ENCODE peak calls at places on chromosome 1, in seven cellular contexts. One of them, this sample, is unnamed.

GRCh38 chr1:77016371-77016770 is 149.1 kb downstream of the ST6GALNAC5 start:
- DNase-seq in CD8-positive, alpha-beta T cell: no peak
- DNase-seq in naive thymus-derived CD8-positive, alpha-beta T cell: no peak
- DNase-seq in activated CD8-positive, alpha-beta memory T cell treated with anti-CD3 and anti-CD28 coated beads for 24 hours: no peak
- DNase-seq in adrenal gland: no peak
- DNase-seq in cardiac fibroblast: no peak
- DNase-seq in fibroblast of villous mesenchyme: no peak
- DNase-seq in this sample: no peak

GRCh38 chr1:242873661-242874060 is 349.2 kb upstream of the PLD5 start:
- DNase-seq in CD8-positive, alpha-beta T cell: no peak
- DNase-seq in fibroblast of villous mesenchyme: no peak
- DNase-seq in adrenal gland: no peak
- DNase-seq in naive thymus-derived CD8-positive, alpha-beta T cell: no peak
- DNase-seq in cardiac fibroblast: no peak
- DNase-seq in activated CD8-positive, alpha-beta memory T cell treated with anti-CD3 and anti-CD28 coated beads for 24 hours: no peak
- DNase-seq in this sample: no peak

GRCh38 chr1:85328713-85329376 is 52.4 kb upstream of the BCL10 start:
- DNase-seq in cardiac fibroblast: peak; percentile 99
- DNase-seq in CD8-positive, alpha-beta T cell: no peak
- DNase-seq in adrenal gland: peak; percentile 32
- DNase-seq in activated CD8-positive, alpha-beta memory T cell treated with anti-CD3 and anti-CD28 coated beads for 24 hours: no peak
- DNase-seq in naive thymus-derived CD8-positive, alpha-beta T cell: no peak
- DNase-seq in fibroblast of villous mesenchyme: peak; percentile 92
- DNase-seq in this sample: no peak

GRCh38 chr1:63119575-63120155 is 202.7 kb upstream of the FOXD3 start:
- DNase-seq in fibroblast of villous mesenchyme: peak; percentile 34
- DNase-seq in activated CD8-positive, alpha-beta memory T cell treated with anti-CD3 and anti-CD28 coated beads for 24 hours: no peak
- DNase-seq in naive thymus-derived CD8-positive, alpha-beta T cell: no peak
- DNase-seq in cardiac fibroblast: no peak
- DNase-seq in adrenal gland: no peak
- DNase-seq in CD8-positive, alpha-beta T cell: no peak
- DNase-seq in this sample: no peak

GRCh38 chr1:28280501-28280900 is 21.2 kb downstream of the SESN2 start:
- DNase-seq in activated CD8-positive, alpha-beta memory T cell treated with anti-CD3 and anti-CD28 coated beads for 24 hours: no peak
- DNase-seq in adrenal gland: no peak
- DNase-seq in fibroblast of villous mesenchyme: no peak
- DNase-seq in cardiac fibroblast: no peak
- DNase-seq in CD8-positive, alpha-beta T cell: no peak
- DNase-seq in naive thymus-derived CD8-positive, alpha-beta T cell: no peak
- DNase-seq in this sample: no peak

GRCh38 chr1:41380979-41381690 is 19.9 kb downstream of the FOXO6 start:
- DNase-seq in cardiac fibroblast: no peak
- DNase-seq in adrenal gland: peak; percentile 60
- DNase-seq in naive thymus-derived CD8-positive, alpha-beta T cell: no peak
- DNase-seq in fibroblast of villous mesenchyme: no peak
- DNase-seq in activated CD8-positive, alpha-beta memory T cell treated with anti-CD3 and anti-CD28 coated beads for 24 hours: no peak
- DNase-seq in CD8-positive, alpha-beta T cell: no peak
- DNase-seq in this sample: no peak

GRCh38 chr1:155976062-155976912 is 2.1 kb downstream of the ARHGEF2 start:
- DNase-seq in activated CD8-positive, alpha-beta memory T cell treated with anti-CD3 and anti-CD28 coated beads for 24 hours: peak; percentile 84
- DNase-seq in fibroblast of villous mesenchyme: peak; percentile 78
- DNase-seq in naive thymus-derived CD8-positive, alpha-beta T cell: peak; percentile 92
- DNase-seq in adrenal gland: no peak
- DNase-seq in CD8-positive, alpha-beta T cell: peak; percentile 38
- DNase-seq in cardiac fibroblast: peak; percentile 69
- DNase-seq in this sample: no peak

GRCh38 chr1:221429262-221429661 is 312.6 kb downstream of the DUSP10 start:
- DNase-seq in adrenal gland: no peak
- DNase-seq in CD8-positive, alpha-beta T cell: no peak
- DNase-seq in cardiac fibroblast: peak; percentile 71
- DNase-seq in naive thymus-derived CD8-positive, alpha-beta T cell: no peak
- DNase-seq in fibroblast of villous mesenchyme: peak; percentile 73
- DNase-seq in activated CD8-positive, alpha-beta memory T cell treated with anti-CD3 and anti-CD28 coated beads for 24 hours: no peak
- DNase-seq in this sample: no peak

GRCh38 chr1:60989745-60990718 is 92.3 kb upstream of the NFIA start:
- DNase-seq in fibroblast of villous mesenchyme: peak; percentile 63
- DNase-seq in cardiac fibroblast: peak; percentile 91
- DNase-seq in adrenal gland: peak; percentile 76
- DNase-seq in activated CD8-positive, alpha-beta memory T cell treated with anti-CD3 and anti-CD28 coated beads for 24 hours: no peak
- DNase-seq in CD8-positive, alpha-beta T cell: no peak
- DNase-seq in naive thymus-derived CD8-positive, alpha-beta T cell: no peak
- DNase-seq in this sample: no peak

GRCh38 chr1:204924013-204924759 is 53.5 kb downstream of the NFASC start:
- DNase-seq in CD8-positive, alpha-beta T cell: no peak
- DNase-seq in activated CD8-positive, alpha-beta memory T cell treated with anti-CD3 and anti-CD28 coated beads for 24 hours: no peak
- DNase-seq in cardiac fibroblast: peak; percentile 2
- DNase-seq in naive thymus-derived CD8-positive, alpha-beta T cell: no peak
- DNase-seq in adrenal gland: no peak
- DNase-seq in fibroblast of villous mesenchyme: no peak
- DNase-seq in this sample: no peak

GRCh38 chr1:202320081-202320405 is 21.7 kb downstream of the UBE2T start:
- DNase-seq in cardiac fibroblast: no peak
- DNase-seq in activated CD8-positive, alpha-beta memory T cell treated with anti-CD3 and anti-CD28 coated beads for 24 hours: no peak
- DNase-seq in fibroblast of villous mesenchyme: no peak
- DNase-seq in CD8-positive, alpha-beta T cell: no peak
- DNase-seq in adrenal gland: no peak
- DNase-seq in naive thymus-derived CD8-positive, alpha-beta T cell: no peak
- DNase-seq in this sample: no peak

GRCh38 chr1:67760030-67760821 is 73.0 kb downstream of the GNG12 start:
- DNase-seq in naive thymus-derived CD8-positive, alpha-beta T cell: peak; percentile 75
- DNase-seq in cardiac fibroblast: peak; percentile 86
- DNase-seq in CD8-positive, alpha-beta T cell: peak; percentile 17
- DNase-seq in adrenal gland: peak; percentile 53
- DNase-seq in fibroblast of villous mesenchyme: peak; percentile 70
- DNase-seq in activated CD8-positive, alpha-beta memory T cell treated with anti-CD3 and anti-CD28 coated beads for 24 hours: peak; percentile 79
- DNase-seq in this sample: peak; percentile 66

GRCh38 chr1:14486401-14487110 is 111.9 kb upstream of the KAZN start:
- DNase-seq in naive thymus-derived CD8-positive, alpha-beta T cell: no peak
- DNase-seq in adrenal gland: no peak
- DNase-seq in activated CD8-positive, alpha-beta memory T cell treated with anti-CD3 and anti-CD28 coated beads for 24 hours: no peak
- DNase-seq in cardiac fibroblast: peak; percentile 21
- DNase-seq in CD8-positive, alpha-beta T cell: no peak
- DNase-seq in fibroblast of villous mesenchyme: peak; percentile 46
- DNase-seq in this sample: no peak

GRCh38 chr1:228986093-228986904 is 251.0 kb downstream of the RHOU start:
- DNase-seq in naive thymus-derived CD8-positive, alpha-beta T cell: no peak
- DNase-seq in adrenal gland: peak; percentile 36
- DNase-seq in cardiac fibroblast: no peak
- DNase-seq in CD8-positive, alpha-beta T cell: no peak
- DNase-seq in activated CD8-positive, alpha-beta memory T cell treated with anti-CD3 and anti-CD28 coated beads for 24 hours: peak; percentile 40
- DNase-seq in fibroblast of villous mesenchyme: no peak
- DNase-seq in this sample: peak; percentile 74

GRCh38 chr1:223531742-223532341 is 133.7 kb downstream of the CAPN8 start:
- DNase-seq in naive thymus-derived CD8-positive, alpha-beta T cell: no peak
- DNase-seq in fibroblast of villous mesenchyme: peak; percentile 32
- DNase-seq in CD8-positive, alpha-beta T cell: peak; percentile 11
- DNase-seq in activated CD8-positive, alpha-beta memory T cell treated with anti-CD3 and anti-CD28 coated beads for 24 hours: no peak
- DNase-seq in adrenal gland: peak; percentile 63
- DNase-seq in cardiac fibroblast: peak; percentile 52
- DNase-seq in this sample: peak; percentile 60

GRCh38 chr1:118900643-118901440 is 87.3 kb downstream of the TBX15 start:
- DNase-seq in fibroblast of villous mesenchyme: no peak
- DNase-seq in activated CD8-positive, alpha-beta memory T cell treated with anti-CD3 and anti-CD28 coated beads for 24 hours: no peak
- DNase-seq in adrenal gland: no peak
- DNase-seq in cardiac fibroblast: no peak
- DNase-seq in CD8-positive, alpha-beta T cell: no peak
- DNase-seq in naive thymus-derived CD8-positive, alpha-beta T cell: no peak
- DNase-seq in this sample: no peak

GRCh38 chr1:207414606-207415108 is 39.5 kb upstream of the CR2 start:
- DNase-seq in fibroblast of villous mesenchyme: no peak
- DNase-seq in naive thymus-derived CD8-positive, alpha-beta T cell: no peak
- DNase-seq in CD8-positive, alpha-beta T cell: no peak
- DNase-seq in adrenal gland: no peak
- DNase-seq in cardiac fibroblast: no peak
- DNase-seq in activated CD8-positive, alpha-beta memory T cell treated with anti-CD3 and anti-CD28 coated beads for 24 hours: no peak
- DNase-seq in this sample: no peak

GRCh38 chr1:2353215-2353906 is 38.0 kb downstream of the MORN1 start:
- DNase-seq in CD8-positive, alpha-beta T cell: no peak
- DNase-seq in naive thymus-derived CD8-positive, alpha-beta T cell: no peak
- DNase-seq in cardiac fibroblast: no peak
- DNase-seq in adrenal gland: no peak
- DNase-seq in activated CD8-positive, alpha-beta memory T cell treated with anti-CD3 and anti-CD28 coated beads for 24 hours: no peak
- DNase-seq in fibroblast of villous mesenchyme: no peak
- DNase-seq in this sample: no peak

GRCh38 chr1:46411010-46411405 is 16.9 kb downstream of the FAAH start:
- DNase-seq in adrenal gland: peak; percentile 31
- DNase-seq in activated CD8-positive, alpha-beta memory T cell treated with anti-CD3 and anti-CD28 coated beads for 24 hours: no peak
- DNase-seq in fibroblast of villous mesenchyme: no peak
- DNase-seq in CD8-positive, alpha-beta T cell: no peak
- DNase-seq in naive thymus-derived CD8-positive, alpha-beta T cell: no peak
- DNase-seq in cardiac fibroblast: no peak
- DNase-seq in this sample: no peak

GRCh38 chr1:85453640-85454194 is 11.2 kb downstream of the DDAH1 start:
- DNase-seq in adrenal gland: no peak
- DNase-seq in naive thymus-derived CD8-positive, alpha-beta T cell: no peak
- DNase-seq in activated CD8-positive, alpha-beta memory T cell treated with anti-CD3 and anti-CD28 coated beads for 24 hours: no peak
- DNase-seq in fibroblast of villous mesenchyme: no peak
- DNase-seq in CD8-positive, alpha-beta T cell: no peak
- DNase-seq in cardiac fibroblast: no peak
- DNase-seq in this sample: no peak

GRCh38 chr1:221117548-221117951 is 238.3 kb downstream of the HLX start:
- DNase-seq in activated CD8-positive, alpha-beta memory T cell treated with anti-CD3 and anti-CD28 coated beads for 24 hours: no peak
- DNase-seq in fibroblast of villous mesenchyme: peak; percentile 57
- DNase-seq in CD8-positive, alpha-beta T cell: no peak
- DNase-seq in cardiac fibroblast: peak; percentile 86
- DNase-seq in adrenal gland: no peak
- DNase-seq in naive thymus-derived CD8-positive, alpha-beta T cell: no peak
- DNase-seq in this sample: no peak

GRCh38 chr1:64046243-64046642 is 157.2 kb upstream of the UBE2U start:
- DNase-seq in cardiac fibroblast: no peak
- DNase-seq in fibroblast of villous mesenchyme: no peak
- DNase-seq in CD8-positive, alpha-beta T cell: no peak
- DNase-seq in adrenal gland: no peak
- DNase-seq in activated CD8-positive, alpha-beta memory T cell treated with anti-CD3 and anti-CD28 coated beads for 24 hours: no peak
- DNase-seq in naive thymus-derived CD8-positive, alpha-beta T cell: no peak
- DNase-seq in this sample: no peak

GRCh38 chr1:20792177-20792576 is 5.1 kb upstream of the HP1BP3 start:
- DNase-seq in CD8-positive, alpha-beta T cell: no peak
- DNase-seq in activated CD8-positive, alpha-beta memory T cell treated with anti-CD3 and anti-CD28 coated beads for 24 hours: no peak
- DNase-seq in cardiac fibroblast: peak; percentile 84
- DNase-seq in fibroblast of villous mesenchyme: peak; percentile 89
- DNase-seq in naive thymus-derived CD8-positive, alpha-beta T cell: no peak
- DNase-seq in adrenal gland: peak; percentile 55
- DNase-seq in this sample: peak; percentile 15

GRCh38 chr1:108606478-108606877 is 46.6 kb downstream of the EEIG2 start:
- DNase-seq in adrenal gland: no peak
- DNase-seq in CD8-positive, alpha-beta T cell: no peak
- DNase-seq in activated CD8-positive, alpha-beta memory T cell treated with anti-CD3 and anti-CD28 coated beads for 24 hours: no peak
- DNase-seq in cardiac fibroblast: no peak
- DNase-seq in fibroblast of villous mesenchyme: no peak
- DNase-seq in naive thymus-derived CD8-positive, alpha-beta T cell: no peak
- DNase-seq in this sample: no peak

GRCh38 chr1:24369199-24369598 is 44.4 kb downstream of the STPG1 start:
- DNase-seq in cardiac fibroblast: peak; percentile 44
- DNase-seq in fibroblast of villous mesenchyme: no peak
- DNase-seq in activated CD8-positive, alpha-beta memory T cell treated with anti-CD3 and anti-CD28 coated beads for 24 hours: no peak
- DNase-seq in CD8-positive, alpha-beta T cell: no peak
- DNase-seq in naive thymus-derived CD8-positive, alpha-beta T cell: no peak
- DNase-seq in adrenal gland: no peak
- DNase-seq in this sample: no peak

GRCh38 chr1:246597340-246597739 is 31.1 kb downstream of the CNST start:
- DNase-seq in activated CD8-positive, alpha-beta memory T cell treated with anti-CD3 and anti-CD28 coated beads for 24 hours: no peak
- DNase-seq in CD8-positive, alpha-beta T cell: no peak
- DNase-seq in naive thymus-derived CD8-positive, alpha-beta T cell: no peak
- DNase-seq in cardiac fibroblast: peak; percentile 97
- DNase-seq in fibroblast of villous mesenchyme: peak; percentile 93
- DNase-seq in adrenal gland: no peak
- DNase-seq in this sample: no peak

GRCh38 chr1:54547601-54548388 is at the start of gene ACOT11:
- DNase-seq in naive thymus-derived CD8-positive, alpha-beta T cell: no peak
- DNase-seq in cardiac fibroblast: peak; percentile 25
- DNase-seq in CD8-positive, alpha-beta T cell: no peak
- DNase-seq in adrenal gland: peak; percentile 76
- DNase-seq in activated CD8-positive, alpha-beta memory T cell treated with anti-CD3 and anti-CD28 coated beads for 24 hours: no peak
- DNase-seq in fibroblast of villous mesenchyme: peak; percentile 82
- DNase-seq in this sample: peak; percentile 89

GRCh38 chr1:207397525-207397926 is 56.6 kb upstream of the CR2 start:
- DNase-seq in cardiac fibroblast: no peak
- DNase-seq in naive thymus-derived CD8-positive, alpha-beta T cell: no peak
- DNase-seq in CD8-positive, alpha-beta T cell: no peak
- DNase-seq in fibroblast of villous mesenchyme: no peak
- DNase-seq in activated CD8-positive, alpha-beta memory T cell treated with anti-CD3 and anti-CD28 coated beads for 24 hours: no peak
- DNase-seq in adrenal gland: no peak
- DNase-seq in this sample: peak; percentile 30

This sample was measured in pons.